ENCODE peak calls at places on chromosomes 13 and 19, in seven cellular contexts. One of them, this sample, is unnamed.

GRCh38 chr19:32686847-32687450 is 4.7 kb upstream of the NUDT19 start:
- DNase-seq in BJ: no peak
- DNase-seq in transverse colon: no peak
- DNase-seq in mucosa of descending colon: no peak
- DNase-seq in fibroblast of villous mesenchyme: no peak
- DNase-seq in fibroblast of pulmonary artery: no peak
- DNase-seq in HFF-Myc: no peak
- DNase-seq in this sample: no peak

GRCh38 chr13:99692854-99693253 is 191.6 kb downstream of the TM9SF2 start:
- DNase-seq in BJ: no peak
- DNase-seq in transverse colon: no peak
- DNase-seq in mucosa of descending colon: no peak
- DNase-seq in fibroblast of villous mesenchyme: no peak
- DNase-seq in fibroblast of pulmonary artery: no peak
- DNase-seq in HFF-Myc: no peak
- DNase-seq in this sample: no peak

GRCh38 chr13:25848822-25849740 is 202.7 kb downstream of the SHISA2 start:
- DNase-seq in BJ: no peak
- DNase-seq in transverse colon: no peak
- DNase-seq in mucosa of descending colon: no peak
- DNase-seq in fibroblast of villous mesenchyme: no peak
- DNase-seq in fibroblast of pulmonary artery: no peak
- DNase-seq in HFF-Myc: no peak
- DNase-seq in this sample: no peak

GRCh38 chr13:79382545-79383275 is 23.3 kb downstream of the RBM26 start:
- DNase-seq in BJ: no peak
- DNase-seq in transverse colon: no peak
- DNase-seq in mucosa of descending colon: no peak
- DNase-seq in fibroblast of villous mesenchyme: no peak
- DNase-seq in fibroblast of pulmonary artery: no peak
- DNase-seq in HFF-Myc: no peak
- DNase-seq in this sample: peak

GRCh38 chr19:49892716-49893115 is 4.0 kb downstream of the IL4I1 start:
- DNase-seq in BJ: no peak
- DNase-seq in transverse colon: no peak
- DNase-seq in mucosa of descending colon: no peak
- DNase-seq in fibroblast of villous mesenchyme: no peak
- DNase-seq in fibroblast of pulmonary artery: no peak
- DNase-seq in HFF-Myc: no peak
- DNase-seq in this sample: no peak

GRCh38 chr19:39032164-39032918 is at the start of gene FBXO27:
- DNase-seq in BJ: no peak
- DNase-seq in transverse colon: peak
- DNase-seq in mucosa of descending colon: peak
- DNase-seq in fibroblast of villous mesenchyme: no peak
- DNase-seq in fibroblast of pulmonary artery: no peak
- DNase-seq in HFF-Myc: no peak
- DNase-seq in this sample: peak

GRCh38 chr19:39645800-39646411 is 9.8 kb upstream of the LGALS16 start:
- DNase-seq in BJ: no peak
- DNase-seq in transverse colon: no peak
- DNase-seq in mucosa of descending colon: peak
- DNase-seq in fibroblast of villous mesenchyme: peak
- DNase-seq in fibroblast of pulmonary artery: peak
- DNase-seq in HFF-Myc: peak
- DNase-seq in this sample: peak

GRCh38 chr19:49533551-49534488 is 6.0 kb downstream of the RCN3 start:
- DNase-seq in BJ: no peak
- DNase-seq in transverse colon: peak
- DNase-seq in mucosa of descending colon: peak
- DNase-seq in fibroblast of villous mesenchyme: peak
- DNase-seq in fibroblast of pulmonary artery: peak
- DNase-seq in HFF-Myc: no peak
- DNase-seq in this sample: peak

GRCh38 chr13:110521946-110522345 is 39.6 kb downstream of the RAB20 start:
- DNase-seq in BJ: no peak
- DNase-seq in transverse colon: no peak
- DNase-seq in mucosa of descending colon: no peak
- DNase-seq in fibroblast of villous mesenchyme: peak
- DNase-seq in fibroblast of pulmonary artery: no peak
- DNase-seq in HFF-Myc: no peak
- DNase-seq in this sample: no peak

GRCh38 chr13:74839656-74840055 is 642.3 kb downstream of the TBC1D4 start:
- DNase-seq in BJ: no peak
- DNase-seq in transverse colon: no peak
- DNase-seq in mucosa of descending colon: no peak
- DNase-seq in fibroblast of villous mesenchyme: no peak
- DNase-seq in fibroblast of pulmonary artery: peak
- DNase-seq in HFF-Myc: no peak
- DNase-seq in this sample: peak

GRCh38 chr13:111183959-111184684 is 69.0 kb downstream of the ARHGEF7 start:
- DNase-seq in BJ: no peak
- DNase-seq in transverse colon: no peak
- DNase-seq in mucosa of descending colon: no peak
- DNase-seq in fibroblast of villous mesenchyme: peak
- DNase-seq in fibroblast of pulmonary artery: no peak
- DNase-seq in HFF-Myc: no peak
- DNase-seq in this sample: no peak

GRCh38 chr19:57817976-57818375 is 3.3 kb upstream of the ZNF552 start:
- DNase-seq in BJ: no peak
- DNase-seq in transverse colon: no peak
- DNase-seq in mucosa of descending colon: no peak
- DNase-seq in fibroblast of villous mesenchyme: no peak
- DNase-seq in fibroblast of pulmonary artery: no peak
- DNase-seq in HFF-Myc: no peak
- DNase-seq in this sample: no peak

GRCh38 chr19:57813919-57814504 is 701 bp downstream of the ZNF552 start:
- DNase-seq in BJ: no peak
- DNase-seq in transverse colon: peak
- DNase-seq in mucosa of descending colon: peak
- DNase-seq in fibroblast of villous mesenchyme: no peak
- DNase-seq in fibroblast of pulmonary artery: no peak
- DNase-seq in HFF-Myc: no peak
- DNase-seq in this sample: peak

GRCh38 chr19:57814505-57815246 is at the start of gene ZNF552:
- DNase-seq in BJ: peak
- DNase-seq in transverse colon: peak
- DNase-seq in mucosa of descending colon: peak
- DNase-seq in fibroblast of villous mesenchyme: peak
- DNase-seq in fibroblast of pulmonary artery: peak
- DNase-seq in HFF-Myc: peak
- DNase-seq in this sample: peak

GRCh38 chr19:57816652-57817051 is 1.9 kb upstream of the ZNF552 start:
- DNase-seq in BJ: no peak
- DNase-seq in transverse colon: no peak
- DNase-seq in mucosa of descending colon: no peak
- DNase-seq in fibroblast of villous mesenchyme: no peak
- DNase-seq in fibroblast of pulmonary artery: no peak
- DNase-seq in HFF-Myc: no peak
- DNase-seq in this sample: no peak

GRCh38 chr19:57815247-57816075 is 748 bp upstream of the ZNF552 start:
- DNase-seq in BJ: no peak
- DNase-seq in transverse colon: no peak
- DNase-seq in mucosa of descending colon: no peak
- DNase-seq in fibroblast of villous mesenchyme: no peak
- DNase-seq in fibroblast of pulmonary artery: no peak
- DNase-seq in HFF-Myc: no peak
- DNase-seq in this sample: no peak
- H3K4me3 ChIP-seq in BJ: no peak
- H3K4me3 ChIP-seq in transverse colon: peak
- H3K4me3 ChIP-seq in mucosa of descending colon: no peak
- H3K4me3 ChIP-seq in fibroblast of villous mesenchyme: no peak
- H3K4me3 ChIP-seq in fibroblast of pulmonary artery: peak
- H3K4me3 ChIP-seq in HFF-Myc: no peak
- H3K4me3 ChIP-seq in this sample: peak

DNA sequence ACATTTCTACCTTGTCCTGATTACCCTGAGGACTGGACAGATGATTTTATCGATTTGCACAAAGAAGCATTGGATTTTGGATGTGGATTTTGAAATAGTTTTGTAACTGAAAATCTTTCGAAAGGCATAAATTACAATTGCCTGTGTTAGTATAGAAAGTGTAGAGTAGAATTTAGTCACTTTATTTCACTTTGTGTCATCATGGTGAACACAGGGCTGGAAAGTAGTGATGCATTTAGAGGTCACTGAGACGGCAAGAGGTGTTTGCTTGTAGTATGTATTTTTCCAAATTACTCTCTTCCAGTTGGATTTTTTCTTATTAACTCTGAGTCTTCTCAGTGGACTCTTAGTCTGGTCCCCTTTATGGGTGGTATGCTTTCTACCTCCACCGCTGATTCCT is 326.0 kb downstream of the NALCN start:
- DNase-seq in BJ: no peak
- DNase-seq in transverse colon: no peak
- DNase-seq in mucosa of descending colon: no peak
- DNase-seq in fibroblast of villous mesenchyme: no peak
- DNase-seq in fibroblast of pulmonary artery: no peak
- DNase-seq in HFF-Myc: no peak
- DNase-seq in this sample: no peak
- TF ChIP-seq CTCF in BJ: no peak
- TF ChIP-seq CTCF in transverse colon: no peak
- TF ChIP-seq CTCF in mucosa of descending colon: no peak
- TF ChIP-seq CTCF in fibroblast of villous mesenchyme: no peak
- TF ChIP-seq CTCF in fibroblast of pulmonary artery: no peak
- TF ChIP-seq CTCF in HFF-Myc: no peak
- TF ChIP-seq CTCF in this sample: no peak

DNA sequence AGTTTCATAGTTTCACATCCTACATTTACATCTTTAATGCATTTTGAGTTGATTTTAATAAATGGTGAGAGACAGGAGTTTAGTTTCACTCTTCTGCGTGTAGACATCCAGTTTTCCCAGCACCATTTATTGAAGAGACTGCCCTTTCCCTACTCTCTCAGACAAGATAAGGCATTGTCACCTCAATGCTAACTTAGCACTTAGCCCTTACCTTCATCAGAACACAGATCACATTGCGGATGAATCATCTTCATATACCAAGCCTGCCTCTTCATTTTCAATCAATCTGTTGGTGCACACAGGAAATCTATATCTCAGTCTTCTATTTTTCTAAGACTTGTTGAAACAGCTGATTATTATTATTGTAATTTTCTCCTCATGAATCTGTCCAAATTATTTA is 396.6 kb upstream of the NBEA start:
- DNase-seq in BJ: no peak
- DNase-seq in transverse colon: no peak
- DNase-seq in mucosa of descending colon: no peak
- DNase-seq in fibroblast of villous mesenchyme: no peak
- DNase-seq in fibroblast of pulmonary artery: no peak
- DNase-seq in HFF-Myc: no peak
- DNase-seq in this sample: peak
- H3K4me3 ChIP-seq in BJ: no peak
- H3K4me3 ChIP-seq in transverse colon: no peak
- H3K4me3 ChIP-seq in mucosa of descending colon: no peak
- H3K4me3 ChIP-seq in fibroblast of villous mesenchyme: no peak
- H3K4me3 ChIP-seq in fibroblast of pulmonary artery: no peak
- H3K4me3 ChIP-seq in HFF-Myc: no peak
- H3K4me3 ChIP-seq in this sample: no peak

DNA sequence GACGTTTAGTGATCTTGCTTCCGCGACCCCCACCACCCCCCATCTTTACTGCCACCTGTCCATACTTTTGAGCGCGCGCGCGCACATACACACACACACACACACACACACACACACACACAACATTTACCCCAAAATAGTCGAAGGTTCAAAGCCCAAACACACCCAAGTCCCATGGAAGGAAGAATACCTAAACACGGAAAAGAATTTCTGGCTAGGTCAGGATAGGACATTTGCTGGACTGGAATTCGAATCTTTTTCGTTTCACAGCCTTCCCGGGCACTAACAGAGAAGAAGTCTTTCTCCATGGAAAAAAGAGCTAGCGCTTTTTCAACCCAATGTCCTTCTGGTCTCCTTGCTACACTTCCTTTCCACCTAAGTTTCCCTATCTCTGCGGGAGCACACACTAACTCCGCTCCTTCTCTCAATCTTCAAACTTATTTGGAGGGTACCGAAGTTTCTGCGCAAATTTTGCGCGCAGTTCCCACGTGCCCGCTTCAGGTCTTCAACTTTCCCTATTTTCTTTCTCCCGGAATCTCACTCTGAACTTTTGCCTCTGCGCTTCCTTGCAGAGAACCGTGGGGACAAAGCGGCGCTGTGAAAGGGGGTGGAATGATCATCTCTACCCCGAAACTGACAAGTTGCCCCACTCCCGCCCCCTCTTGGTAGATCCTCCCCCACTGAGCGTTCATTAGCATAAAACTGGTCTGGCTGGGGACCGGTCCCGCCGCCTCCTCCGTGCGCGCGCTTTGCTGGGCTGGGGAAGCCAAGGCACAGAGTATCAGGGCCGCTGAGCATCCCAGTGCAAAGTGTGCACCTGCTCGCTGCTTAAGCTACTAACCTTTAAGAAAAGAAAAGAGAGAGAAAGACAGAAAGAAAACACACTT is 2.7 kb downstream of the DACH1 start:
- DNase-seq in BJ: no peak
- DNase-seq in transverse colon: peak
- DNase-seq in mucosa of descending colon: peak
- DNase-seq in fibroblast of villous mesenchyme: peak
- DNase-seq in fibroblast of pulmonary artery: no peak
- DNase-seq in HFF-Myc: no peak
- DNase-seq in this sample: peak
- TF ChIP-seq CTCF in BJ: no peak
- TF ChIP-seq CTCF in transverse colon: no peak
- TF ChIP-seq CTCF in mucosa of descending colon: no peak
- TF ChIP-seq CTCF in fibroblast of villous mesenchyme: no peak
- TF ChIP-seq CTCF in fibroblast of pulmonary artery: no peak
- TF ChIP-seq CTCF in HFF-Myc: no peak
- TF ChIP-seq CTCF in this sample: no peak

GRCh38 chr13:23688336-23688735 is 118.1 kb downstream of the TNFRSF19 start:
- DNase-seq in BJ: no peak
- DNase-seq in transverse colon: no peak
- DNase-seq in mucosa of descending colon: no peak
- DNase-seq in fibroblast of villous mesenchyme: no peak
- DNase-seq in fibroblast of pulmonary artery: no peak
- DNase-seq in HFF-Myc: no peak
- DNase-seq in this sample: peak
- H3K4me3 ChIP-seq in BJ: no peak
- H3K4me3 ChIP-seq in transverse colon: no peak
- H3K4me3 ChIP-seq in mucosa of descending colon: no peak
- H3K4me3 ChIP-seq in fibroblast of villous mesenchyme: no peak
- H3K4me3 ChIP-seq in fibroblast of pulmonary artery: no peak
- H3K4me3 ChIP-seq in HFF-Myc: no peak
- H3K4me3 ChIP-seq in this sample: no peak

GRCh38 chr13:49669735-49670309 is 21.5 kb downstream of the EBPL start:
- DNase-seq in BJ: no peak
- DNase-seq in transverse colon: peak
- DNase-seq in mucosa of descending colon: peak
- DNase-seq in fibroblast of villous mesenchyme: peak
- DNase-seq in fibroblast of pulmonary artery: peak
- DNase-seq in HFF-Myc: peak
- DNase-seq in this sample: peak
- TF ChIP-seq CTCF in BJ: peak
- TF ChIP-seq CTCF in transverse colon: peak
- TF ChIP-seq CTCF in mucosa of descending colon: peak
- TF ChIP-seq CTCF in fibroblast of villous mesenchyme: peak
- TF ChIP-seq CTCF in fibroblast of pulmonary artery: peak
- TF ChIP-seq CTCF in HFF-Myc: peak
- TF ChIP-seq CTCF in this sample: peak

DNA sequence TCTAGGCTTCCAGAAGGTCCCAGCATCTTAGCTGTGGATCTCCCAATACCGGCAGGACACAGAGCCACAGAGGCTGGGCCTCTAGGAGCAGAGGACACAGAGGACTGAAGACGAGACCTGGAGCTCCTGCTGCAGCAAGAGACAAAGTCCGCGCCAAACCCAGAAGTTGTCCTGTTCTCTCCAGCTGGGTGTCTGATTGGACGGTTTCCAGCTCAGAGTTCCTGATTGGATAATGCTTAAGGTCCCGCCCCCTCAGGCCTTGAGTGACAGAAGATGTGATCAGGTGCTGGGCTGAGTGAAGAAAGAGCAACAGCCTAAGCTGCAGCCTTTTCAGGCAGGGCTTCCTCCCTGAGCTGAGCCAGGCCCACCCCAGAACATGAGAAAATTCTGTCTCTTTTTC is 59.9 kb upstream of the ZNF85 start:
- DNase-seq in BJ: no peak
- DNase-seq in transverse colon: no peak
- DNase-seq in mucosa of descending colon: no peak
- DNase-seq in fibroblast of villous mesenchyme: no peak
- DNase-seq in fibroblast of pulmonary artery: no peak
- DNase-seq in HFF-Myc: no peak
- DNase-seq in this sample: no peak
- H3K4me3 ChIP-seq in BJ: no peak
- H3K4me3 ChIP-seq in transverse colon: no peak
- H3K4me3 ChIP-seq in mucosa of descending colon: no peak
- H3K4me3 ChIP-seq in fibroblast of villous mesenchyme: no peak
- H3K4me3 ChIP-seq in fibroblast of pulmonary artery: no peak
- H3K4me3 ChIP-seq in HFF-Myc: no peak
- H3K4me3 ChIP-seq in this sample: no peak